ENCODE peak calls at places on chromosomes 11 and 22, in four cellular contexts. B, Y, F and A are unnamed samples.

GRCh38 chr11:78205256-78205655 is 16.5 kb downstream of the USP35 start:
- DNase-seq in F (no peak), Y (no peak), B (no peak), A (no peak)

GRCh38 chr11:34072831-34073230 is 21.3 kb downstream of the CAPRIN1 start:
- DNase-seq in Y (no peak), F (no peak), B (no peak), A (no peak)

GRCh38 chr22:27433585-27434190 is 367.9 kb downstream of the MN1 start:
- DNase-seq in F (no peak), Y (no peak), B (no peak), A (no peak)

GRCh38 chr11:13031349-13031748 is 22.2 kb downstream of the RASSF10 start:
- DNase-seq in B (no peak), Y (no peak), F (no peak), A (no peak)

GRCh38 chr11:73270855-73271477 is 1.2 kb upstream of the P2RY6 start:
- DNase-seq in Y (peak; percentile 33), B (no peak), F (no peak), A (no peak)

GRCh38 chr22:23213581-23214341 is 33.5 kb downstream of the BCR start:
- DNase-seq in F (no peak), Y (no peak), B (no peak), A (no peak)

GRCh38 chr11:72624496-72625201 is 49.6 kb downstream of the PDE2A start:
- DNase-seq in B (no peak), Y (no peak), F (no peak), A (no peak)

GRCh38 chr22:36741204-36741793 is 34.6 kb downstream of the IFT27 start:
- DNase-seq in B (no peak), Y (no peak), F (no peak), A (peak; percentile 9)

GRCh38 chr11:76257040-76257730 is 50.9 kb upstream of the WNT11 start:
- DNase-seq in Y (no peak), F (no peak), B (no peak), A (no peak)

GRCh38 chr11:102620858-102621561 is 4.1 kb downstream of the MMP20 start:
- DNase-seq in F (no peak), Y (no peak), B (no peak), A (no peak)

GRCh38 chr22:24290459-24290858 is 19.8 kb downstream of the SPECC1L start:
- DNase-seq in B (no peak), F (no peak), Y (no peak), A (no peak)

GRCh38 chr11:35357893-35358292 is 61.5 kb downstream of the SLC1A2 start:
- DNase-seq in F (no peak), B (no peak), Y (no peak), A (no peak)

GRCh38 chr11:124872741-124873140 is 7.5 kb downstream of the ROBO3 start:
- DNase-seq in F (no peak), B (no peak), Y (no peak), A (no peak)

GRCh38 chr22:38080468-38080846 is 3.5 kb downstream of the SLC16A8 start:
- DNase-seq in F (no peak), B (no peak), Y (no peak), A (no peak)

GRCh38 chr11:72141066-72141465 is 5.5 kb downstream of the FOLR3 start:
- DNase-seq in Y (no peak), F (no peak), B (no peak), A (no peak)

GRCh38 chr11:128130052-128130451 is 457.3 kb downstream of the ETS1 start:
- DNase-seq in Y (no peak), F (no peak), B (no peak), A (no peak)
- H3K4me1 ChIP-seq in Y (no peaks in the 10 kb centered on the region), F (no peaks in the 10 kb centered on the region), B (no peaks in the 10 kb centered on the region), A (no peaks in the 10 kb centered on the region)

DNA sequence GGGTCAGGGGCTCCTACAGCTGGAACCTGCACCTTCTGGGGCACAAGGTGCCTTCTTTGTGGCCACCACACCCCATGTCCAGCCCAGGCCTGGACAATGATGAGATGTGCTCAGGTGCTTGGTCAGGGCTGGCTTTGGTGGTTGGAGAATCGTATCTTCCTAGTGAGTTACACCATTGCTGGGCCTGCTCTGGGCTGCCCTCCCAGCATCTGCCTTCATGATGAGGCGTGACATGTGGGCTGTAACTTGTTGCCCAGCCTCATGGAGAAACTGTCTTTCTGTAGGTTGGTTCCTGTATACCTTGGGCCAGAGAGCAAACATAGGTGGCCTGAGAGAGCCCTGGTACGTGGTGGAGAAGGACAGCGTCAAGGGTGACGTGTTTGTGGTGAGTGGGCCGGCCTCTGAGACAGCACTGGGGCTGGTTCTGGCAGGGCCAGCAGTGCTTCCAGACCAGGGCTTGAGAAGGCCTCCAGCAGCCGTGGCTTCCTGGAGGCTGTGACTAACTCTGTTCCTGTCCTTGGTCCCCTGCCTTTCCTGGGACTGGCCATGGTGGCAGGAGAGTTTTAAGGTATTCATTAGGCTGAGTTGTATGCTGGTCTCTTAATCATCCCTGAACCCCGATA is 18.1 kb downstream of the TRMU start:
- DNase-seq in B (no peak), F (no peak), Y (no peak), A (no peak)
- H3K4me1 ChIP-seq in B (no peaks in the 10 kb centered on the region), F (no peaks in the 10 kb centered on the region), Y (no peaks in the 10 kb centered on the region), A (no peaks in the 10 kb centered on the region)

GRCh38 chr11:1728931-1729691 is 21.3 kb downstream of the IFITM10 start:
- DNase-seq in F (no peak), B (no peak), Y (peak; percentile 16), A (peak; percentile 73)

GRCh38 chr11:1728281-1728680 is 22.1 kb downstream of the IFITM10 start:
- DNase-seq in B (no peak), Y (peak; percentile 28), F (no peak), A (peak; percentile 14)

GRCh38 chr11:1727861-1728260 is 22.5 kb downstream of the IFITM10 start:
- DNase-seq in B (no peak), F (no peak), Y (peak; percentile 37), A (no peak)

GRCh38 chr11:1730230-1730629 is 20.2 kb downstream of the IFITM10 start:
- DNase-seq in B (no peak), F (no peak), Y (peak; percentile 33), A (peak; percentile 43)

GRCh38 chr11:1729692-1730011 is 20.7 kb downstream of the IFITM10 start:
- DNase-seq in B (no peak), Y (no peak), F (no peak), A (peak; percentile 46)
- H3K4me1 ChIP-seq in B (no peaks in the 10 kb centered on the region), Y (no peaks in the 10 kb centered on the region), F (no peaks in the 10 kb centered on the region), A (no peaks in the 10 kb centered on the region)

DNA sequence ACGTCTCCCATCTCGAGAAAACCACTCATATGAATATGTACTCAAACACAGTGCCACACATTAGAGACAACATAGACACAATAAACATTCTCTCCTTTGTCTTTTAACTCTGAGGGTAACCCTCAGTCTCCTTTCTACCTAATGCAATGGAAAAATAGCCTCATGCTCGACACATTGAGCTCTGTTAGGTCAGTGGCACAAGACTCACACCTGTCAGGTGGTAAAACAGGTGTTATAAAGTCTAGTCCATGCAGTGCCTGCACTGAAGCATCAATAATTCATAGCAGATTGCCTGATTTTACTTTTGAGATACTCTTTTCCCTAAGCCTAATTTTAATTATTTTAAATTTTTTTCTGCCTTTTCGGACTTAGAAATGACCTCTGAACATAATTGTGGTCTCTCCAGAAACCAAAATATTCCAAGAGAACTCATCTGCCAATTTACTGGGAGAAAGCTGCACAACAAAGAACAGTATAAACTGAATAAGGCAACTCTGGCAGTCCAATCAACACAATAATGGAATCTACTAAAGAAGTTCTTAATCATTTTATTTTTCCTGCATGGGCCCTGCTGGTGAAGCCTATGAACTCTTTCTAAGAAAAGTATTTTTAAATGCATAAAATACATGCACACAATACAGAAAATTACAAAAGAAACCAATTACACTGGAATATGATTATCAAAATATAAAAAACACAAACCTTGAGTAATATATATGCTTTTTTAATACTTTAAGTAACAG is 9.9 kb downstream of the RDX start:
- DNase-seq in B (no peak), Y (no peak), F (no peak), A (no peak)
- H3K4me1 ChIP-seq in B (no peaks in the 10 kb centered on the region), Y (no peaks in the 10 kb centered on the region), F (no peaks in the 10 kb centered on the region), A (no peaks in the 10 kb centered on the region)

DNA sequence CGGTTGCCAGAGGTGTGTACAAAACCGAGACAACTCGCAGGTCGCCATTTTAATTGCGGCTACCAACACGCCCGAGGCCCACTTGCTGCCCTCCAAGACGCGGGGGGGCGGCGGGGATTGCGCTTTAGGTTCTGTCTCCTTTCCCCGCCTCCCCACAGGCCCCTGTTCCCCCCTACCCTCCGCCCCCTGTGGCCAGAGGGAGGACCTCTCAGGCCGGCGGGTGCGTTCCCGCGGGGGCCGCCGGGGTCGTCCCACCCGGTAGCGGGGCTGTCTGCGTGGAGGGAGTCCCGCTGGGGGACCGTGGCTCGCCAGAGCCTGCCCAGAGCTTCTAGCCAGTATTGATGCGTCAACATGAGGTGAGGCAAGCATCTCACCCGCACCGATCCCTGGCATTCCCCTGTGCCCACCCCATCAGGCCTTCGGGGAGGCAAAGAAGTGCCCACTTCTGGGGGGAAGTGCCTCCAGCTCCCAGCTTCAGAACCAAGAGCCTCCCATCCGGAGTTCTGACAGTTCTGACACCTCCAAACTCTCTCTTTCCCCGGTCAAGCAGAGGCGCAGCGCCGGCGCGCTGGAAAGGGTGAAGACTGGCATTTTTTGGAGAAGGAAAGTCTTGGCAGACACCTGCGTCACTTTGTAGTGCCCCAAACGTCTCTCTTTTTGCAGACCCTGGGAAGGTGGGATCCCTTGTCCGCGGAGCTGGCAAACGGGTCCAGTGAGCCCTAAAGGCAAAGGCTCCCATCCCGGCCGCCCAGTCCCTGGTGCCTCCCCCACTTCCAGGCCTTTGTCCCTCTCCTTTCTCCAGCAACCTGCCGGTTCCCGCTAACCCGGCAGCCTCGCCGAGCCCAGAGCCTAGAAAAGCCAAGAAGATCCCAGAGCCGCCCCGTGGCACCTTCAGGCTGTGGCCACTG is 3.1 kb upstream of the PAX6 start:
- DNase-seq in F (no peak), B (no peak), Y (no peak), A (no peak)
- H3K4me1 ChIP-seq in F (peaks cover 29% of the 10 kb centered on the region), B (peaks cover 74% of the 10 kb centered on the region), Y (peaks cover 37% of the 10 kb centered on the region), A (peaks cover 88% of the 10 kb centered on the region)

GRCh38 chr11:129215506-129216245 is 23.6 kb upstream of the ARHGAP32 start:
- DNase-seq in Y (no peak), F (peak; percentile 59), B (no peak), A (no peak)
- H3K4me1 ChIP-seq in Y (no peaks in the 10 kb centered on the region), F (peaks cover 13% of the 10 kb centered on the region), B (peaks cover 4% of the 10 kb centered on the region), A (no peaks in the 10 kb centered on the region)

GRCh38 chr11:128711136-128711535 is 17.3 kb downstream of the FLI1 start:
- DNase-seq in F (no peak), Y (no peak), B (no peak), A (no peak)

GRCh38 chr11:128708660-128709059 is 14.8 kb downstream of the FLI1 start:
- DNase-seq in F (no peak), Y (peak; percentile 48), B (no peak), A (no peak)

GRCh38 chr11:128707671-128708070 is 13.8 kb downstream of the FLI1 start:
- DNase-seq in F (no peak), Y (no peak), B (no peak), A (no peak)

GRCh38 chr11:128705124-128705920 is 11.4 kb downstream of the FLI1 start:
- DNase-seq in B (no peak), Y (peak; percentile 23), F (no peak), A (no peak)

DNA sequence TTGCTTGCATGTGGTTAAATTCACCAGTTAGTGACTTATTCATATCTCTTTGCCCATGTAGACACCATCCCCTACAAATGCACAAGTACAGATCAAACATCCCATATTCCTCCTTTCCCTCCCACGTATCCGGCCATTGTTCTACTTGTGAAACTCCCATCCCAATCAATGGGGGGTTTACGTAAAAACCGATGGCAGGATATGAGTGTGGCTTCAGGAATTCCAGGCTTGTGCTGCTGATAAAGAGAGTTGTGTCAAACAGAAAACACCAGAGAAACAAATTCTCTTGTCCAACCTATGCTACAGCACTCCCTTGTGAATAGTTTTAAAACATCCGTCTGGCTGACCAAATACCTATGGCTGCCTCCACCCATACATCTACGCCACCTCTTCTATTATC is 15.5 kb downstream of the FLI1 start:
- DNase-seq in B (no peak), F (no peak), Y (peak; percentile 40), A (no peak)
- H3K4me1 ChIP-seq in B (no peaks in the 10 kb centered on the region), F (peaks cover 6% of the 10 kb centered on the region), Y (peaks cover 5% of the 10 kb centered on the region), A (no peaks in the 10 kb centered on the region)